ENCODE peak calls at places on chromosomes 16 and 17, in nine cellular contexts. One of them, this sample, is unnamed.

GRCh38 chr17:83144421-83145357 is 65.3 kb downstream of the METRNL start:
- DNase-seq in CD8-positive, alpha-beta T cell: no peak
- DNase-seq in HCT116: no peak
- DNase-seq in BJ: peak; percentile 31
- DNase-seq in astrocyte: no peak
- DNase-seq in sigmoid colon: peak; percentile 69
- DNase-seq in PC-9: no peak
- DNase-seq in GM23338: no peak
- DNase-seq in CD4-positive, alpha-beta T cell: no peak
- DNase-seq in this sample: no peak

GRCh38 chr16:77574867-77575619 is 140.2 kb upstream of the ADAMTS18 start:
- DNase-seq in GM23338: no peak
- DNase-seq in HCT116: no peak
- DNase-seq in sigmoid colon: no peak
- DNase-seq in CD8-positive, alpha-beta T cell: no peak
- DNase-seq in PC-9: no peak
- DNase-seq in astrocyte: peak; percentile 32
- DNase-seq in BJ: no peak
- DNase-seq in CD4-positive, alpha-beta T cell: no peak
- DNase-seq in this sample: no peak

GRCh38 chr16:4021916-4022315 is 94.3 kb downstream of the ADCY9 start:
- DNase-seq in BJ: no peak
- DNase-seq in CD8-positive, alpha-beta T cell: no peak
- DNase-seq in PC-9: no peak
- DNase-seq in CD4-positive, alpha-beta T cell: no peak
- DNase-seq in astrocyte: no peak
- DNase-seq in HCT116: no peak
- DNase-seq in sigmoid colon: no peak
- DNase-seq in GM23338: no peak
- DNase-seq in this sample: no peak

GRCh38 chr16:30166202-30166902 is 17.1 kb upstream of the CORO1A start:
- DNase-seq in PC-9: no peak
- DNase-seq in HCT116: no peak
- DNase-seq in astrocyte: no peak
- DNase-seq in GM23338: no peak
- DNase-seq in BJ: no peak
- DNase-seq in CD8-positive, alpha-beta T cell: no peak
- DNase-seq in CD4-positive, alpha-beta T cell: no peak
- DNase-seq in sigmoid colon: no peak
- DNase-seq in this sample: no peak

GRCh38 chr16:24516900-24517669 is 22.3 kb upstream of the RBBP6 start:
- DNase-seq in BJ: peak; percentile 35
- DNase-seq in astrocyte: peak; percentile 56
- DNase-seq in HCT116: peak; percentile 78
- DNase-seq in PC-9: peak; percentile 83
- DNase-seq in CD8-positive, alpha-beta T cell: peak; percentile 67
- DNase-seq in GM23338: peak; percentile 92
- DNase-seq in CD4-positive, alpha-beta T cell: peak; percentile 64
- DNase-seq in sigmoid colon: peak; percentile 90
- DNase-seq in this sample: peak; percentile 75

GRCh38 chr17:74085434-74085833 is 118.0 kb upstream of the RPL38 start:
- DNase-seq in BJ: no peak
- DNase-seq in CD8-positive, alpha-beta T cell: no peak
- DNase-seq in HCT116: peak; percentile 37
- DNase-seq in astrocyte: no peak
- DNase-seq in CD4-positive, alpha-beta T cell: no peak
- DNase-seq in PC-9: no peak
- DNase-seq in sigmoid colon: no peak
- DNase-seq in GM23338: peak; percentile 53
- DNase-seq in this sample: no peak

GRCh38 chr16:49947907-49948678 is 76.9 kb upstream of the CNEP1R1 start:
- DNase-seq in CD8-positive, alpha-beta T cell: no peak
- DNase-seq in PC-9: no peak
- DNase-seq in GM23338: no peak
- DNase-seq in sigmoid colon: no peak
- DNase-seq in BJ: no peak
- DNase-seq in astrocyte: no peak
- DNase-seq in CD4-positive, alpha-beta T cell: no peak
- DNase-seq in HCT116: no peak
- DNase-seq in this sample: no peak

GRCh38 chr16:4182581-4183257 is 59.2 kb downstream of the SRL start:
- DNase-seq in CD4-positive, alpha-beta T cell: no peak
- DNase-seq in BJ: no peak
- DNase-seq in PC-9: no peak
- DNase-seq in HCT116: no peak
- DNase-seq in CD8-positive, alpha-beta T cell: no peak
- DNase-seq in sigmoid colon: no peak
- DNase-seq in astrocyte: no peak
- DNase-seq in GM23338: no peak
- DNase-seq in this sample: no peak

GRCh38 chr17:83061586-83061985 is 17.8 kb upstream of the METRNL start:
- DNase-seq in HCT116: no peak
- DNase-seq in GM23338: no peak
- DNase-seq in BJ: no peak
- DNase-seq in CD8-positive, alpha-beta T cell: no peak
- DNase-seq in PC-9: no peak
- DNase-seq in sigmoid colon: peak; percentile 25
- DNase-seq in CD4-positive, alpha-beta T cell: no peak
- DNase-seq in astrocyte: no peak
- DNase-seq in this sample: peak; percentile 7

GRCh38 chr17:57050303-57050702 is 34.7 kb upstream of the AKAP1 start:
- DNase-seq in GM23338: no peak
- DNase-seq in CD4-positive, alpha-beta T cell: no peak
- DNase-seq in HCT116: no peak
- DNase-seq in astrocyte: no peak
- DNase-seq in sigmoid colon: no peak
- DNase-seq in BJ: no peak
- DNase-seq in PC-9: no peak
- DNase-seq in CD8-positive, alpha-beta T cell: no peak
- DNase-seq in this sample: no peak
- TF ChIP-seq CTCF in GM23338: peak; percentile 10
- TF ChIP-seq CTCF in CD4-positive, alpha-beta T cell: no peak
- TF ChIP-seq CTCF in HCT116: no peak
- TF ChIP-seq CTCF in astrocyte: no peak
- TF ChIP-seq CTCF in sigmoid colon: no peak
- TF ChIP-seq CTCF in BJ: no peak
- TF ChIP-seq CTCF in PC-9: no peak
- TF ChIP-seq CTCF in CD8-positive, alpha-beta T cell: no peak
- TF ChIP-seq CTCF in this sample: no peak

DNA sequence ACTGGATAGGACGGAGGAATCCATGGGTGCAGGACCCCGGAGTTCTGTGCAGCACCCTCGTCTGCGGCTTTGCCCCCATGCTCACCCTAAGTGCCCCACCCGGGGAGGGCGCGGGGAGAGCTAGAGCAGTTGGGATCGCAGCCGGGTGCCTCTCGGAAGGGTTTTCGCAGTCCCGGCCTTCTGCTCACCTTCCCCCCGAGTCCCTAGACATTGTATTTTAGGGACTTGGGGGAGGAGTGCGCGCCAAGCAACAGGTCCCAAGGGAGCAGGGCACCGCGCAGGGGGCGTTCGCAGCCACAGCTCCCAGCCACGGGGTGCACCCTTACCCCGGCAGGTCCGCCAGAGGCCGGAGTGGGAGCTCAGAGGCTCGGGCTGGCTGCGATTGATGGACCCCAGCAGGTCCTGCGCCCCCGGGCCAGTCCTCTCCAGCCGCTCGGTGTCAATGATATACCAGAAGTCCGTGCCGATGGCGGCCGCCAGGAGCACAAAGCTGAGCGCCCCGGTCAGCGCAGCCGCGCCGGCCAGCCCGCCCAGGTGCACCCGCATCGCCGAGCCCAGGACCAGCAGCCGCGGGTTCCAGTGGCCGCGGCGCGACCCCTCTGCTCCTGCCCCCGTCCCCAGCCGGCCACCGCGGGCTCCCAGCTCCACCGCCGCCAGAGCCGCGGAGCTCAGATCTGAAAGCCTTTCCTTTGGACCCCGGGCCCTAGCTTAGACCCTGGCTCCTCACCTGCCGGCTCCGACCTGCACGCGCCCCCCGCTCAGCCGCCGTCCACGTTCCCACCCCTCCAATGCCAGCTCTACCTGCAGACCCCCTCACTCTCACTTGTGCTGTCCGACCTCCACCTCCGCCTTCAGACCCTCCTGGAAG is 784 bp downstream of the TMEM114 start:
- DNase-seq in BJ: no peak
- DNase-seq in sigmoid colon: no peak
- DNase-seq in CD4-positive, alpha-beta T cell: no peak
- DNase-seq in GM23338: peak; percentile 71
- DNase-seq in astrocyte: no peak
- DNase-seq in CD8-positive, alpha-beta T cell: no peak
- DNase-seq in PC-9: no peak
- DNase-seq in HCT116: no peak
- DNase-seq in this sample: peak; percentile 33
- TF ChIP-seq CTCF in BJ: no peak
- TF ChIP-seq CTCF in sigmoid colon: no peak
- TF ChIP-seq CTCF in CD4-positive, alpha-beta T cell: no peak
- TF ChIP-seq CTCF in GM23338: no peak
- TF ChIP-seq CTCF in astrocyte: no peak
- TF ChIP-seq CTCF in CD8-positive, alpha-beta T cell: no peak
- TF ChIP-seq CTCF in PC-9: no peak
- TF ChIP-seq CTCF in HCT116: no peak
- TF ChIP-seq CTCF in this sample: no peak

GRCh38 chr17:60318830-60319229 is 73.1 kb downstream of the USP32 start:
- DNase-seq in CD4-positive, alpha-beta T cell: no peak
- DNase-seq in PC-9: no peak
- DNase-seq in CD8-positive, alpha-beta T cell: no peak
- DNase-seq in astrocyte: no peak
- DNase-seq in sigmoid colon: no peak
- DNase-seq in BJ: no peak
- DNase-seq in HCT116: no peak
- DNase-seq in GM23338: no peak
- DNase-seq in this sample: no peak

GRCh38 chr17:60314423-60314822 is 77.5 kb downstream of the USP32 start:
- DNase-seq in PC-9: no peak
- DNase-seq in CD8-positive, alpha-beta T cell: no peak
- DNase-seq in sigmoid colon: no peak
- DNase-seq in CD4-positive, alpha-beta T cell: no peak
- DNase-seq in GM23338: no peak
- DNase-seq in HCT116: no peak
- DNase-seq in astrocyte: no peak
- DNase-seq in BJ: no peak
- DNase-seq in this sample: no peak

GRCh38 chr17:60311186-60311585 is 80.7 kb downstream of the USP32 start:
- DNase-seq in GM23338: no peak
- DNase-seq in astrocyte: no peak
- DNase-seq in PC-9: no peak
- DNase-seq in HCT116: no peak
- DNase-seq in CD8-positive, alpha-beta T cell: no peak
- DNase-seq in BJ: no peak
- DNase-seq in CD4-positive, alpha-beta T cell: no peak
- DNase-seq in sigmoid colon: no peak
- DNase-seq in this sample: no peak

GRCh38 chr17:60311936-60312335 is 80.0 kb downstream of the USP32 start:
- DNase-seq in HCT116: no peak
- DNase-seq in BJ: no peak
- DNase-seq in sigmoid colon: no peak
- DNase-seq in PC-9: no peak
- DNase-seq in GM23338: no peak
- DNase-seq in astrocyte: peak; percentile 80
- DNase-seq in CD4-positive, alpha-beta T cell: no peak
- DNase-seq in CD8-positive, alpha-beta T cell: no peak
- DNase-seq in this sample: no peak

DNA sequence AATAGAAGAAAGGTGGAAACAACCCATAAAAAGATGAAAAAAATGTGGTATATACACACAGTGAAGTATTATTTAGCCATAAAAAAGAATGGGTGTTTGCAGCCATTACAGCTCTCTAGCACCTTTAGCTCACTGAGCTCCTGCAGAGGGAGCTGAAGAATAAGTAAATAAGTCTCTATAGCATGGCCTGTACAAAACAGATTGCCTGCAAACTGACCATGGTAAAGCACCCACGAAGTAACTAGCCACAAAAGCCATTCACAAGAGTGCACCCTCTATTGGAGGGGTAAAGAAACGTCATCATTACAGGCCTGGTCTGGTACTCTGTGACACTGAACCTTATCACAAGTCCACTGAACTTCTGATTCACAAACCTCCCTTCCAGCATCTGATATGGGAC is 76.3 kb downstream of the USP32 start:
- DNase-seq in astrocyte: no peak
- DNase-seq in CD8-positive, alpha-beta T cell: no peak
- DNase-seq in sigmoid colon: no peak
- DNase-seq in BJ: no peak
- DNase-seq in GM23338: no peak
- DNase-seq in CD4-positive, alpha-beta T cell: no peak
- DNase-seq in HCT116: no peak
- DNase-seq in PC-9: no peak
- DNase-seq in this sample: no peak
- TF ChIP-seq CTCF in astrocyte: no peak
- TF ChIP-seq CTCF in CD8-positive, alpha-beta T cell: no peak
- TF ChIP-seq CTCF in sigmoid colon: no peak
- TF ChIP-seq CTCF in BJ: no peak
- TF ChIP-seq CTCF in GM23338: peak; percentile 39
- TF ChIP-seq CTCF in CD4-positive, alpha-beta T cell: no peak
- TF ChIP-seq CTCF in HCT116: peak; percentile 30
- TF ChIP-seq CTCF in PC-9: no peak
- TF ChIP-seq CTCF in this sample: no peak

GRCh38 chr16:65662236-65662635 is 540.4 kb upstream of the CDH11 start:
- DNase-seq in BJ: no peak
- DNase-seq in CD4-positive, alpha-beta T cell: no peak
- DNase-seq in sigmoid colon: no peak
- DNase-seq in GM23338: no peak
- DNase-seq in astrocyte: no peak
- DNase-seq in HCT116: no peak
- DNase-seq in CD8-positive, alpha-beta T cell: no peak
- DNase-seq in PC-9: no peak
- DNase-seq in this sample: no peak

GRCh38 chr16:65661451-65661850 is 539.6 kb upstream of the CDH11 start:
- DNase-seq in CD8-positive, alpha-beta T cell: no peak
- DNase-seq in BJ: no peak
- DNase-seq in CD4-positive, alpha-beta T cell: no peak
- DNase-seq in HCT116: no peak
- DNase-seq in PC-9: no peak
- DNase-seq in GM23338: no peak
- DNase-seq in astrocyte: no peak
- DNase-seq in sigmoid colon: no peak
- DNase-seq in this sample: no peak

GRCh38 chr16:65666132-65666869 is 544.4 kb upstream of the CDH11 start:
- DNase-seq in GM23338: peak; percentile 19
- DNase-seq in sigmoid colon: no peak
- DNase-seq in PC-9: no peak
- DNase-seq in CD4-positive, alpha-beta T cell: no peak
- DNase-seq in BJ: no peak
- DNase-seq in CD8-positive, alpha-beta T cell: no peak
- DNase-seq in astrocyte: peak; percentile 44
- DNase-seq in HCT116: no peak
- DNase-seq in this sample: no peak

GRCh38 chr16:65663774-65664173 is 541.9 kb upstream of the CDH11 start:
- DNase-seq in CD4-positive, alpha-beta T cell: no peak
- DNase-seq in PC-9: no peak
- DNase-seq in GM23338: no peak
- DNase-seq in astrocyte: peak; percentile 62
- DNase-seq in CD8-positive, alpha-beta T cell: no peak
- DNase-seq in BJ: no peak
- DNase-seq in sigmoid colon: no peak
- DNase-seq in HCT116: no peak
- DNase-seq in this sample: no peak

GRCh38 chr16:65667013-65667578 is 545.2 kb upstream of the CDH11 start:
- DNase-seq in HCT116: no peak
- DNase-seq in astrocyte: peak; percentile 31
- DNase-seq in BJ: no peak
- DNase-seq in CD4-positive, alpha-beta T cell: no peak
- DNase-seq in GM23338: peak; percentile 30
- DNase-seq in CD8-positive, alpha-beta T cell: no peak
- DNase-seq in PC-9: no peak
- DNase-seq in sigmoid colon: no peak
- DNase-seq in this sample: no peak
- TF ChIP-seq CTCF in HCT116: no peak
- TF ChIP-seq CTCF in astrocyte: peak; percentile 7
- TF ChIP-seq CTCF in BJ: peak; percentile 43
- TF ChIP-seq CTCF in CD4-positive, alpha-beta T cell: no peak
- TF ChIP-seq CTCF in GM23338: peak; percentile 64
- TF ChIP-seq CTCF in CD8-positive, alpha-beta T cell: no peak
- TF ChIP-seq CTCF in PC-9: no peak
- TF ChIP-seq CTCF in sigmoid colon: no peak
- TF ChIP-seq CTCF in this sample: no peak